ENCODE peak calls at places on chromosomes 16 and 17, in seven cellular contexts. One of them, this sample, is unnamed.

GRCh38 chr16:49672753-49673152 is 183.2 kb downstream of the ZNF423 start:
- DNase-seq in transverse colon: no peak
- DNase-seq in CD8-positive, alpha-beta memory T cell: no peak
- DNase-seq in mammary epithelial cell: no peak
- DNase-seq in colonic mucosa: no peak
- DNase-seq in heart left ventricle: no peak
- DNase-seq in RWPE1: no peak
- DNase-seq in this sample: no peak

GRCh38 chr16:50711862-50712567 is 18.6 kb downstream of the NOD2 start:
- DNase-seq in transverse colon: no peak
- DNase-seq in CD8-positive, alpha-beta memory T cell: no peak
- DNase-seq in mammary epithelial cell: no peak
- DNase-seq in colonic mucosa: no peak
- DNase-seq in heart left ventricle: peak
- DNase-seq in RWPE1: no peak
- DNase-seq in this sample: no peak

GRCh38 chr16:85350973-85351372 is 238.7 kb upstream of the CIBAR2 start:
- DNase-seq in transverse colon: peak
- DNase-seq in CD8-positive, alpha-beta memory T cell: no peak
- DNase-seq in mammary epithelial cell: peak
- DNase-seq in colonic mucosa: peak
- DNase-seq in heart left ventricle: peak
- DNase-seq in RWPE1: peak
- DNase-seq in this sample: peak

GRCh38 chr17:61399131-61400057 is at the start of gene TBX2:
- DNase-seq in transverse colon: peak
- DNase-seq in CD8-positive, alpha-beta memory T cell: no peak
- DNase-seq in mammary epithelial cell: peak
- DNase-seq in colonic mucosa: peak
- DNase-seq in heart left ventricle: peak
- DNase-seq in RWPE1: peak
- DNase-seq in this sample: peak

GRCh38 chr16:17459903-17460521 is 10.7 kb downstream of the XYLT1 start:
- DNase-seq in transverse colon: peak
- DNase-seq in CD8-positive, alpha-beta memory T cell: no peak
- DNase-seq in mammary epithelial cell: no peak
- DNase-seq in colonic mucosa: no peak
- DNase-seq in heart left ventricle: no peak
- DNase-seq in RWPE1: no peak
- DNase-seq in this sample: no peak

GRCh38 chr16:4347765-4348509 is 3.2 kb downstream of the PAM16 start:
- DNase-seq in transverse colon: no peak
- DNase-seq in CD8-positive, alpha-beta memory T cell: no peak
- DNase-seq in mammary epithelial cell: no peak
- DNase-seq in colonic mucosa: no peak
- DNase-seq in heart left ventricle: no peak
- DNase-seq in RWPE1: no peak
- DNase-seq in this sample: no peak

GRCh38 chr17:80528521-80528920 is 16.1 kb upstream of the RPTOR start:
- DNase-seq in transverse colon: no peak
- DNase-seq in CD8-positive, alpha-beta memory T cell: no peak
- DNase-seq in mammary epithelial cell: no peak
- DNase-seq in colonic mucosa: no peak
- DNase-seq in heart left ventricle: no peak
- DNase-seq in RWPE1: no peak
- DNase-seq in this sample: no peak

GRCh38 chr17:29778936-29779811 is 150.9 kb downstream of the SSH2 start:
- DNase-seq in transverse colon: peak
- DNase-seq in CD8-positive, alpha-beta memory T cell: peak
- DNase-seq in mammary epithelial cell: peak
- DNase-seq in colonic mucosa: peak
- DNase-seq in heart left ventricle: peak
- DNase-seq in RWPE1: peak
- DNase-seq in this sample: peak

GRCh38 chr17:9529033-9529748 is 46.4 kb downstream of the STX8 start:
- DNase-seq in transverse colon: no peak
- DNase-seq in CD8-positive, alpha-beta memory T cell: no peak
- DNase-seq in mammary epithelial cell: peak
- DNase-seq in colonic mucosa: no peak
- DNase-seq in heart left ventricle: no peak
- DNase-seq in RWPE1: peak
- DNase-seq in this sample: no peak

GRCh38 chr16:25707982-25708583 is 16.3 kb downstream of the HS3ST4 start:
- DNase-seq in transverse colon: peak
- DNase-seq in CD8-positive, alpha-beta memory T cell: no peak
- DNase-seq in mammary epithelial cell: peak
- DNase-seq in colonic mucosa: peak
- DNase-seq in heart left ventricle: no peak
- DNase-seq in RWPE1: no peak
- DNase-seq in this sample: peak

GRCh38 chr16:15038689-15039088 is 17.2 kb downstream of the NTAN1 start:
- DNase-seq in transverse colon: no peak
- DNase-seq in CD8-positive, alpha-beta memory T cell: no peak
- DNase-seq in mammary epithelial cell: no peak
- DNase-seq in colonic mucosa: no peak
- DNase-seq in heart left ventricle: no peak
- DNase-seq in RWPE1: no peak
- DNase-seq in this sample: no peak

GRCh38 chr17:78117027-78117981 is 11.3 kb downstream of the TMC6 start:
- DNase-seq in transverse colon: peak
- DNase-seq in CD8-positive, alpha-beta memory T cell: no peak
- DNase-seq in mammary epithelial cell: no peak
- DNase-seq in colonic mucosa: no peak
- DNase-seq in heart left ventricle: peak
- DNase-seq in RWPE1: no peak
- DNase-seq in this sample: peak

GRCh38 chr16:85205747-85206471 is 93.6 kb upstream of the CIBAR2 start:
- DNase-seq in transverse colon: no peak
- DNase-seq in CD8-positive, alpha-beta memory T cell: no peak
- DNase-seq in mammary epithelial cell: no peak
- DNase-seq in colonic mucosa: no peak
- DNase-seq in heart left ventricle: peak
- DNase-seq in RWPE1: peak
- DNase-seq in this sample: no peak

GRCh38 chr17:2212328-2212981 is 91.1 kb downstream of the SMG6 start:
- DNase-seq in transverse colon: no peak
- DNase-seq in CD8-positive, alpha-beta memory T cell: no peak
- DNase-seq in mammary epithelial cell: no peak
- DNase-seq in colonic mucosa: no peak
- DNase-seq in heart left ventricle: peak
- DNase-seq in RWPE1: no peak
- DNase-seq in this sample: no peak

GRCh38 chr17:14143678-14144077 is 74.4 kb downstream of the COX10 start:
- DNase-seq in transverse colon: peak
- DNase-seq in CD8-positive, alpha-beta memory T cell: no peak
- DNase-seq in mammary epithelial cell: peak
- DNase-seq in colonic mucosa: peak
- DNase-seq in heart left ventricle: peak
- DNase-seq in RWPE1: no peak
- DNase-seq in this sample: peak

GRCh38 chr17:79803997-79804855 is 7.3 kb upstream of the CBX8 start:
- DNase-seq in transverse colon: no peak
- DNase-seq in CD8-positive, alpha-beta memory T cell: no peak
- DNase-seq in mammary epithelial cell: no peak
- DNase-seq in colonic mucosa: no peak
- DNase-seq in heart left ventricle: no peak
- DNase-seq in RWPE1: no peak
- DNase-seq in this sample: no peak

GRCh38 chr17:36741019-36741902 is 139.9 kb downstream of the MRM1 start:
- DNase-seq in transverse colon: no peak
- DNase-seq in CD8-positive, alpha-beta memory T cell: no peak
- DNase-seq in mammary epithelial cell: no peak
- DNase-seq in colonic mucosa: no peak
- DNase-seq in heart left ventricle: no peak
- DNase-seq in RWPE1: no peak
- DNase-seq in this sample: no peak
- H3K27ac ChIP-seq in transverse colon: no peak
- H3K27ac ChIP-seq in CD8-positive, alpha-beta memory T cell: no peak
- H3K27ac ChIP-seq in mammary epithelial cell: no peak
- H3K27ac ChIP-seq in colonic mucosa: no peak
- H3K27ac ChIP-seq in heart left ventricle: no peak
- H3K27ac ChIP-seq in RWPE1: no peak
- H3K27ac ChIP-seq in this sample: no peak

DNA sequence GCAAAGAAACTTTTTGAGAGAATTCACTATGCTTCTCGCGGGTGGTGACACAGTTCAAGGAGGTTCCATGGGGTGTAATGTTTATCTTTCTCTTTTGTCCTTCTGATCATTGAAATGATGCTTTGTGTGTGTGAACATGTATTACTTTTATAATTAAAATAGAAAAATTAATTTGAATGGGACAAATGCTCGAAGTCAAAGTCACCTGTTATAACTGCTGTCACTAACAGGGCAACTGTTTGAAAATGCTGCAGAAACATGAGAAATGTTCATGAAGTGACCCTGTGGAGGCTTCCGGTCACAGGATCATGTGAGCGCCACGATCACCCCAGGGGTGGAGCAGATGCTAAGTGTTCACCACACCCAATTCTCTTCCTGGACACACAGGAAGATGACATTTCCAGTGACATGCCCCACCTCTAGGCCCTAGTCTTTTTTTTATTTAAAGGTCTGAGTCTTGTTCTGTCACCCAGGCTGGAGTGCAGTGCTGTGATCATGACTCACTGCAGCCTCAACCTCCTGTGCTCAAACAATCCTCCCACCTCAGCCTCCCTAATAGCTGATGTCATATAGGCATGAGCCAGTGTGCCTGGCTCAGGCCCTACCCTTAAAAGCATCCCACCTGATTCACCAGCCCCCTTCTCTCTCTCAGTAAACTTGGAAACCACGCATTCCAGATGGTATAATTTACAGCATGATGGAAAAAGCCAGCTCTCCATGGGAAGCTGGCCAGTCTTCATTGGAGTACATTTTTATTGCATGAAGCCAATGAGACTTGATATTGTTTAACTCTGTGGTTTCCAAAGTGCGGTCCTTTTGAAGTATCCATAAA is 21.1 kb upstream of the AGRP start:
- DNase-seq in transverse colon: peak
- DNase-seq in CD8-positive, alpha-beta memory T cell: peak
- DNase-seq in mammary epithelial cell: no peak
- DNase-seq in colonic mucosa: peak
- DNase-seq in heart left ventricle: peak
- DNase-seq in RWPE1: no peak
- DNase-seq in this sample: no peak
- H3K27ac ChIP-seq in transverse colon: peak
- H3K27ac ChIP-seq in CD8-positive, alpha-beta memory T cell: peak
- H3K27ac ChIP-seq in mammary epithelial cell: no peak
- H3K27ac ChIP-seq in colonic mucosa: peak
- H3K27ac ChIP-seq in heart left ventricle: peak
- H3K27ac ChIP-seq in RWPE1: peak
- H3K27ac ChIP-seq in this sample: peak

DNA sequence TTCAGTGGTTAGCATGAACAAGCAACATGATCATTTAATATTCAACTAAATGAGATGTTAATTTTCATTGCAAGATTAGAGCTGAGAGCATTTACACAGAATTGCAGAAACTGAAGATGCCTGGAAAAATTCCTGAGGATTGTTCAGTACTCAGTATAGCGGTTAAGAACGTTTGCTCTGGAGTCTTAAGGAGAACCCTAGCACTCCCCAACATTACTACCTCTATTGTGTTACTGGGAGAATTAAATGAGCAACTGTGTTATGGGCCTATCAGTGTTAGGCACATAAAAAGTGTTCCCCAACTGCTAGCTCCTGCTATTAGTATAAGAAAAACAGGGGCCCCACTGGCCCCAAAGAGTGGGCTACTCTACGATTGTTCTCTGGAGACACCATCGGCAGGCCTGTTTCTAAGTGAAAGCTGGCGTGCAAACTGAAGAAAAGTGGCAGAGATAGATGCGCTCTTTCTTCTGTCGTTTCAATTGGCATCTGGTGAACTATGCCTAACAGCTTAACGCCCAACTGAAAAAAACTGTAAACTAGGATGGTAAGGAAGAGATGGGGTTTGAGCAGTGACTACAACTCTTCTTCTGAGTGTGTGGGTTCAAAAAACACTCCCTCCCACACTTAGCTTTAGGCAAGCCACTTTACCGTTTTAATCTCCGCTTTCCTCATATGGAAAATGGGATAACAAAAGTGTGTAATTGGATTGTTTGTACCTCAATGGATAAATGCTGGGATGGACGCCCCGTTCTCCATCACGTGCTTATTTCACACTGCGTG is 1.3 kb downstream of the CDR2 start:
- DNase-seq in transverse colon: no peak
- DNase-seq in CD8-positive, alpha-beta memory T cell: no peak
- DNase-seq in mammary epithelial cell: no peak
- DNase-seq in colonic mucosa: peak
- DNase-seq in heart left ventricle: no peak
- DNase-seq in RWPE1: no peak
- DNase-seq in this sample: no peak
- H3K27ac ChIP-seq in transverse colon: peak
- H3K27ac ChIP-seq in CD8-positive, alpha-beta memory T cell: peak
- H3K27ac ChIP-seq in mammary epithelial cell: peak
- H3K27ac ChIP-seq in colonic mucosa: peak
- H3K27ac ChIP-seq in heart left ventricle: peak
- H3K27ac ChIP-seq in RWPE1: peak
- H3K27ac ChIP-seq in this sample: peak

GRCh38 chr17:75245011-75245410 is 16.4 kb downstream of the GGA3 start:
- DNase-seq in transverse colon: no peak
- DNase-seq in CD8-positive, alpha-beta memory T cell: no peak
- DNase-seq in mammary epithelial cell: no peak
- DNase-seq in colonic mucosa: no peak
- DNase-seq in heart left ventricle: no peak
- DNase-seq in RWPE1: no peak
- DNase-seq in this sample: no peak
- H3K27ac ChIP-seq in transverse colon: peak
- H3K27ac ChIP-seq in CD8-positive, alpha-beta memory T cell: no peak
- H3K27ac ChIP-seq in mammary epithelial cell: no peak
- H3K27ac ChIP-seq in colonic mucosa: no peak
- H3K27ac ChIP-seq in heart left ventricle: no peak
- H3K27ac ChIP-seq in RWPE1: peak
- H3K27ac ChIP-seq in this sample: no peak

GRCh38 chr16:86508028-86508946 is 2.0 kb upstream of the FOXF1 start:
- DNase-seq in transverse colon: no peak
- DNase-seq in CD8-positive, alpha-beta memory T cell: no peak
- DNase-seq in mammary epithelial cell: peak
- DNase-seq in colonic mucosa: no peak
- DNase-seq in heart left ventricle: no peak
- DNase-seq in RWPE1: no peak
- DNase-seq in this sample: no peak

GRCh38 chr16:86508947-86509758 is 1.2 kb upstream of the FOXF1 start:
- DNase-seq in transverse colon: peak
- DNase-seq in CD8-positive, alpha-beta memory T cell: no peak
- DNase-seq in mammary epithelial cell: peak
- DNase-seq in colonic mucosa: peak
- DNase-seq in heart left ventricle: peak
- DNase-seq in RWPE1: peak
- DNase-seq in this sample: no peak

GRCh38 chr16:86505185-86505898 is 5.0 kb upstream of the FOXF1 start:
- DNase-seq in transverse colon: no peak
- DNase-seq in CD8-positive, alpha-beta memory T cell: no peak
- DNase-seq in mammary epithelial cell: no peak
- DNase-seq in colonic mucosa: no peak
- DNase-seq in heart left ventricle: no peak
- DNase-seq in RWPE1: no peak
- DNase-seq in this sample: no peak

GRCh38 chr16:86505899-86506864 is 4.1 kb upstream of the FOXF1 start:
- DNase-seq in transverse colon: no peak
- DNase-seq in CD8-positive, alpha-beta memory T cell: no peak
- DNase-seq in mammary epithelial cell: no peak
- DNase-seq in colonic mucosa: no peak
- DNase-seq in heart left ventricle: no peak
- DNase-seq in RWPE1: no peak
- DNase-seq in this sample: no peak

GRCh38 chr16:86507173-86508027 is 2.9 kb upstream of the FOXF1 start:
- DNase-seq in transverse colon: no peak
- DNase-seq in CD8-positive, alpha-beta memory T cell: no peak
- DNase-seq in mammary epithelial cell: no peak
- DNase-seq in colonic mucosa: no peak
- DNase-seq in heart left ventricle: no peak
- DNase-seq in RWPE1: no peak
- DNase-seq in this sample: no peak
- H3K27ac ChIP-seq in transverse colon: peak
- H3K27ac ChIP-seq in CD8-positive, alpha-beta memory T cell: no peak
- H3K27ac ChIP-seq in mammary epithelial cell: no peak
- H3K27ac ChIP-seq in colonic mucosa: peak
- H3K27ac ChIP-seq in heart left ventricle: no peak
- H3K27ac ChIP-seq in RWPE1: no peak
- H3K27ac ChIP-seq in this sample: no peak

This sample was measured in body of pancreas.